ENCODE peak calls at places on chromosomes 5 and 9, in six cellular contexts. S is GM23338, N is MM.1S, A is mammary epithelial cell, B is HCT116, Q is PC-3. U is an unnamed sample.

GRCh38 chr9:137318976-137319375 is 16.9 kb upstream of the NRARP start:
- DNase-seq in S (peak; percentile 62), N (no peak), A (no peak), B (no peak), Q (no peak), U (no peak)

GRCh38 chr9:101212661-101213060 is 172.1 kb downstream of the BAAT start:
- DNase-seq in S (no peak), N (no peak), A (no peak), B (no peak), Q (no peak), U (no peak)

GRCh38 chr5:112087222-112087621 is 330.2 kb upstream of the NREP start:
- DNase-seq in S (no peak), N (no peak), A (no peak), B (no peak), Q (no peak), U (no peak)

GRCh38 chr5:160469156-160470144 is 47.8 kb downstream of the PTTG1 start:
- DNase-seq in S (no peak), N (peak; percentile 18), A (no peak), B (no peak), Q (no peak), U (no peak)

GRCh38 chr5:543755-544674 is 19.8 kb upstream of the SLC9A3 start:
- DNase-seq in S (no peak), N (peak; percentile 73), A (no peak), B (no peak), Q (no peak), U (peak; percentile 76)

GRCh38 chr9:88534456-88535225 is at the start of gene NXNL2:
- DNase-seq in S (peak; percentile 91), N (no peak), A (peak; percentile 56), B (peak; percentile 64), Q (peak; percentile 76), U (no peak)

GRCh38 chr9:105244996-105245719 is 707 bp downstream of the SLC44A1 start:
- DNase-seq in S (peak; percentile 94), N (peak; percentile 69), A (peak; percentile 76), B (no peak), Q (peak; percentile 49), U (no peak)

GRCh38 chr5:74934949-74935751 is 69.0 kb upstream of the FAM169A start:
- DNase-seq in S (peak; percentile 49), N (no peak), A (peak; percentile 59), B (peak; percentile 38), Q (peak; percentile 55), U (no peak)

GRCh38 chr9:93013856-93014582 is 44.5 kb upstream of the SUSD3 start:
- DNase-seq in S (peak; percentile 67), N (no peak), A (no peak), B (no peak), Q (no peak), U (no peak)

GRCh38 chr5:138706655-138707480 is 46.4 kb upstream of the CTNNA1 start:
- DNase-seq in S (no peak), N (no peak), A (peak; percentile 57), B (no peak), Q (peak; percentile 52), U (no peak)

GRCh38 chr9:113844466-113844865 is 31.6 kb upstream of the ZNF618 start:
- DNase-seq in S (no peak), N (no peak), A (no peak), B (no peak), Q (no peak), U (no peak)

GRCh38 chr5:38641003-38641402 is 84.6 kb upstream of the LIFR start:
- DNase-seq in S (no peak), N (no peak), A (no peak), B (no peak), Q (no peak), U (no peak)

GRCh38 chr9:87006956-87007355 is 59.6 kb upstream of the GAS1 start:
- DNase-seq in S (no peak), N (no peak), A (peak; percentile 69), B (no peak), Q (no peak), U (no peak)

GRCh38 chr5:126122942-126123341 is 300.3 kb upstream of the GRAMD2B start:
- DNase-seq in S (peak; percentile 46), N (no peak), A (peak; percentile 52), B (no peak), Q (peak; percentile 15), U (no peak)

GRCh38 chr5:77180167-77181081 is 30.1 kb upstream of the PDE8B start:
- DNase-seq in S (peak; percentile 42), N (no peak), A (no peak), B (no peak), Q (peak; percentile 27), U (no peak)

GRCh38 chr5:175873090-175873454 is 1.7 kb downstream of the CPLX2 start:
- DNase-seq in S (peak; percentile 79), N (no peak), A (no peak), B (no peak), Q (no peak), U (no peak)

GRCh38 chr5:1334831-1335539 is 9.9 kb downstream of the CLPTM1L start:
- DNase-seq in S (no peak), N (no peak), A (no peak), B (no peak), Q (no peak), U (no peak)

GRCh38 chr9:79057576-79057975 is 514.2 kb upstream of the TLE4 start:
- DNase-seq in S (no peak), N (no peak), A (no peak), B (no peak), Q (no peak), U (no peak)

GRCh38 chr9:115373000-115373709 is 255.2 kb upstream of the TNC start:
- DNase-seq in S (no peak), N (no peak), A (peak; percentile 97), B (peak; percentile 96), Q (peak; percentile 96), U (peak; percentile 16)

GRCh38 chr5:116769470-116769869 is 194.8 kb upstream of the SEMA6A start:
- DNase-seq in S (no peak), N (no peak), A (no peak), B (no peak), Q (no peak), U (no peak)

GRCh38 chr5:54443264-54443663 is 12.2 kb upstream of the HSPB3 start:
- DNase-seq in S (peak; percentile 57), N (peak; percentile 57), A (peak; percentile 2), B (peak; percentile 8), Q (peak; percentile 41), U (no peak)

GRCh38 chr9:76571288-76572204 is 112.6 kb downstream of the GCNT1 start:
- DNase-seq in S (peak; percentile 14), N (peak; percentile 16), A (no peak), B (no peak), Q (no peak), U (peak; percentile 53)

GRCh38 chr5:115543931-115544370 is 624 bp downstream of the FEM1C start:
- DNase-seq in S (peak; percentile 43), N (peak; percentile 83), A (peak; percentile 61), B (no peak), Q (peak; percentile 26), U (no peak)

GRCh38 chr9:128211551-128212281 is 8.5 kb downstream of the DNM1 start:
- DNase-seq in S (no peak), N (no peak), A (no peak), B (no peak), Q (no peak), U (no peak)

GRCh38 chr5:138653502-138653901 is 78.3 kb upstream of the HSPA9 start:
- DNase-seq in S (peak; percentile 46), N (peak; percentile 61), A (peak; percentile 30), B (peak; percentile 18), Q (peak; percentile 23), U (no peak)

GRCh38 chr9:7216004-7216821 is 458.4 kb downstream of the KDM4C start:
- DNase-seq in S (no peak), N (no peak), A (peak; percentile 93), B (no peak), Q (peak; percentile 56), U (no peak)

DNA sequence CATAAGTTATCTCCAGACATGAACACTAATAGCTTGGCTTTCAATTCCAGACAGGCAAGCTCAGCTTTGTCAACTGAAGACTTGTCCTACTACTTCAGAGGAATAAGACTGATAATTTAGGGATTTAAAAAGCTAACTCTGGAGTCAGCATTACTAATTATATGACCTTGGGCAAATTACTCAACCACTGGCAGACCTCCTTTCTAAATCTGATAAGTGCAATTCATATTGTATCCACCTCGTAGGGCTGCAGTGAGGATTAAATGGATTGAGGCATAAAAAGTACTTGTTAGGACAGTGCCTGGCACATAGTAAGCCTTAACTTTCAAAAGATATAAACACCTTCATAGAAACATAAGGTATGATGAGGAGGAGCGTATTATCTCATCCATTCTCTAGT is 104.4 kb downstream of the KLHL3 start:
- DNase-seq in S (no peak), N (no peak), A (no peak), B (no peak), Q (peak; percentile 8), U (no peak)
- TF ChIP-seq EZH2 in S (no peak), N (no peak), A (no peak), B (no peak), Q (no peak), U (no peak)

DNA sequence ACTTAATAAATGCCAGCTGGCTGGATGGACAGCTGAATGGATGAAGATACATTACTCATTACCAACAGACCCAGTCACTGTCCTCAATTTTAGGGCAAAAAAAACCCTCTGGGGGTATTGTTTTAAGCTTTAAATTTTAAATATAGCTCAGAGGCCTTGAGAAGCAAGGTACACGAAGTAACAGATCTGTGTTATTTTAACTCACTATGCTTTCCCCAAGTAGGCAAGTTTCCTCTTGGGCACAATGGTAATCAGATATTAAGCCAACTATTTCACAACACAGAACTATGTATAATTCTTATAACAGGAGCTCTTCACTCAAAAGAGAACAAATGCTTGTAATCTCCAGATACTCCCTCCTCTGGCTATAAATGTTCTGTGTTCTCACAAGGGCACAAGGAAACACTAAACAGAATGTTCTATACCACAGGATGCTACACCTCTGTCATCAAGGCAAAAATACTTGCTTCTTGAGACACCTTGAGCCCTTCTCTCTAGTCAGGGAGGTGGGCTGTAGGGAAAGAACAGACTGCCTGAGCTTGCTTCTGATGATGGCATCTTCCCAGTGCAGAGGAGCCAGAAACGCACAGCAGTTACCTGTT is 443.8 kb downstream of the SPOCK1 start:
- DNase-seq in S (no peak), N (no peak), A (no peak), B (no peak), Q (no peak), U (no peak)
- H3K4me2 ChIP-seq in S (no peak overlapping the region), N (no peak overlapping the region), A (no peak overlapping the region), B (no peak overlapping the region), Q (no peak overlapping the region), U (no peak overlapping the region)

DNA sequence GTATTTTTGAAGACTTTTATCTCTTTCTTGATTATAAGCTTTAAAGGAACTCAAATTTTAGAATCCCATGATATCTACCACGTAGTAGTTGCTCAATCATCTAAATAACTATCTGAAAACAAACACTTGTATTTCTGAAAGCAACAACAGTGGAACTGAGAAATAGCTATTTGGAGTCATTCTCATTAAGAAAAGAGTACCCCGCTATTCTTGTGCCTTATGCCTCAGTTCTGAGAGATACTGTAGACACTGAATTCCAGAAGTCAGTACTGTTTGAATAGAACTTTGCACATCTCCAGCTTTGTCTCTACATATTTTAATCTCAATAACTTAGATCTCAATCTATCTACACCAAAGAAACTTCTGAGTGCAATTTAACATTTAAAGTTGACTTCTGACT is 11.4 kb downstream of the CHD1 start:
- DNase-seq in S (no peak), N (no peak), A (no peak), B (no peak), Q (no peak), U (no peak)
- TF ChIP-seq EZH2 in S (no peak), N (no peak), A (no peak), B (no peak), Q (no peak), U (no peak)

DNA sequence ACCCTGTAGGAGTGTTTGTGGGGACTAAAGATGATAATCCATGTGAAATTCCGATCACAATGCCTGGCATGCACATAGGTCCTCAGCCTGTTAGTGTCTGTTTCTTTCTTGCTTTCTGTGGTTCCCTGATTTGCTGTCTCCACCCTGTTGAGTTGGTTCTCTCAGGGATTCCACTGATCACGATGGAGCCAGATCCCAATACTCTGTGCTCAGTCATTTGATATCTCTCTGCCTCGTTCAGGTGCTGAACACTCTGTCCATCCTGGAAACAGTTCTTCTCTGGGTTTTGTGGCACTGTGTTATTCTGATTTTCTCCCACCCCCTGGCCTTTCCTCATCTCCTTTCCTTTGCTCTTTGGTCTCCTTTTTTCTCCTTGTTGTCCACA is 60.8 kb downstream of the ARHGAP26 start:
- DNase-seq in S (no peak), N (no peak), A (no peak), B (no peak), Q (no peak), U (no peak)
- H3K4me2 ChIP-seq in S (no peak overlapping the region), N (no peak overlapping the region), A (no peak overlapping the region), B (peak overlapping the region; percentile 32), Q (peak overlapping the region; percentile 26), U (no peak overlapping the region)

U was measured in GM12878.